ENCODE peak calls at places on chromosomes 3 and 15, in nine cellular contexts. I, R, C, S, W, M, D, K and V are unnamed samples.
A peak's percentile ranks its signal among the peaks of the same experiment; 100 is the strongest.

GRCh38 chr15:64842986-64843561 is 1.4 kb downstream of the PLEKHO2 start:
- DNase-seq in I (no peak), R (peak; percentile 83), C (no peak), S (no peak), W (no peak), M (peak; percentile 80), D (no peak), K (no peak), V (no peak)

GRCh38 chr15:63022663-63023062 is 19.9 kb upstream of the TPM1 start:
- DNase-seq in I (no peak), R (no peak), C (no peak), S (no peak), W (no peak), M (no peak), D (no peak), K (no peak), V (no peak)

GRCh38 chr15:59313703-59314332 is 58.9 kb downstream of the MYO1E start:
- DNase-seq in I (no peak), R (peak; percentile 36), C (no peak), S (peak; percentile 97), W (no peak), M (peak; percentile 94), D (no peak), K (peak; percentile 74), V (no peak)

GRCh38 chr3:120557115-120557514 is 39.0 kb upstream of the NDUFB4 start:
- DNase-seq in I (no peak), R (no peak), C (no peak), S (no peak), W (no peak), M (no peak), D (no peak), K (no peak), V (no peak)

GRCh38 chr15:40097968-40098476 is 10.7 kb downstream of the BMF start:
- DNase-seq in I (no peak), R (peak; percentile 55), C (no peak), S (no peak), W (no peak), M (peak; percentile 84), D (no peak), K (no peak), V (no peak)

GRCh38 chr3:48301814-48302194 is 31.7 kb downstream of the SPINK8 start:
- DNase-seq in I (no peak), R (no peak), C (no peak), S (peak; percentile 59), W (no peak), M (no peak), D (no peak), K (peak; percentile 3), V (peak; percentile 7)

GRCh38 chr3:77038468-77038927 is 1.4 kb upstream of the ROBO2 start:
- DNase-seq in I (peak; percentile 59), R (peak; percentile 83), C (no peak), S (peak; percentile 90), W (no peak), M (peak; percentile 71), D (peak; percentile 1), K (peak; percentile 89), V (no peak)

GRCh38 chr3:52529376-52530333 is 4.0 kb downstream of the NT5DC2 start:
- DNase-seq in I (no peak), R (peak; percentile 69), C (no peak), S (no peak), W (no peak), M (peak; percentile 58), D (no peak), K (no peak), V (no peak)

GRCh38 chr3:123650101-123650500 is 65.2 kb upstream of the HACD2 start:
- DNase-seq in I (no peak), R (no peak), C (no peak), S (no peak), W (no peak), M (no peak), D (no peak), K (no peak), V (no peak)

GRCh38 chr15:42553549-42553948 is 4.9 kb downstream of the HAUS2 start:
- DNase-seq in I (no peak), R (no peak), C (no peak), S (no peak), W (no peak), M (no peak), D (no peak), K (no peak), V (no peak)

GRCh38 chr15:48411971-48412591 is 80.9 kb downstream of the DUT start:
- DNase-seq in I (peak; percentile 90), R (no peak), C (no peak), S (no peak), W (no peak), M (no peak), D (no peak), K (no peak), V (no peak)

GRCh38 chr3:18425641-18426403 is 683 bp upstream of the SATB1 start:
- DNase-seq in I (no peak), R (peak; percentile 1), C (peak; percentile 64), S (peak; percentile 4), W (peak; percentile 63), M (peak; percentile 48), D (peak; percentile 61), K (peak; percentile 74), V (peak; percentile 46)

GRCh38 chr3:112013058-112013783 is 14.5 kb downstream of the TAGLN3 start:
- DNase-seq in I (peak; percentile 23), R (peak; percentile 84), C (peak; percentile 42), S (peak; percentile 80), W (peak; percentile 10), M (peak; percentile 72), D (peak; percentile 67), K (no peak), V (peak; percentile 26)

GRCh38 chr3:55818485-55818884 is 331.4 kb upstream of the WNT5A start:
- DNase-seq in I (no peak), R (no peak), C (no peak), S (peak; percentile 15), W (no peak), M (no peak), D (no peak), K (no peak), V (no peak)

GRCh38 chr3:73055583-73056364 is 5.7 kb upstream of the EBLN2 start:
- DNase-seq in I (no peak), R (no peak), C (no peak), S (peak; percentile 43), W (no peak), M (no peak), D (no peak), K (no peak), V (no peak)

GRCh38 chr3:137347132-137347531 is 389.3 kb downstream of the IL20RB start:
- DNase-seq in I (no peak), R (no peak), C (no peak), S (no peak), W (no peak), M (no peak), D (no peak), K (no peak), V (no peak)

GRCh38 chr3:102536479-102536878 is 101.7 kb downstream of the ZPLD1 start:
- DNase-seq in I (no peak), R (peak; percentile 48), C (no peak), S (peak; percentile 58), W (no peak), M (no peak), D (peak; percentile 13), K (peak; percentile 42), V (no peak)

GRCh38 chr3:195033531-195034091 is 237.3 kb downstream of the XXYLT1 start:
- DNase-seq in I (no peak), R (peak; percentile 57), C (no peak), S (peak; percentile 26), W (no peak), M (no peak), D (no peak), K (no peak), V (no peak)

GRCh38 chr3:18888370-18888769 is 259.9 kb upstream of the KCNH8 start:
- DNase-seq in I (no peak), R (no peak), C (no peak), S (no peak), W (no peak), M (no peak), D (no peak), K (no peak), V (no peak)